ENCODE peak calls at places on chromosomes 6 and 20, in eight cellular contexts. P is CD4-positive, alpha-beta memory T cell; C is neural progenitor cell; L is cardiac muscle cell; A is psoas muscle; E is heart right ventricle; Y is lower lobe of right lung; M is SJSA1. V is an unnamed sample.

GRCh38 chr6:46876126-46876525 is 45.6 kb downstream of the ADGRF5 start:
- DNase-seq in P (no peak), E (peak; percentile 37), M (peak; percentile 51), A (no peak), Y (peak; percentile 47), L (no peak), C (peak; percentile 52), V (peak; percentile 32)

GRCh38 chr6:164967102-164967501 is 342.3 kb downstream of the C6orf118 start:
- DNase-seq in Y (no peak), E (no peak), A (no peak), P (no peak), L (no peak), C (peak; percentile 7), M (no peak), V (no peak)

GRCh38 chr20:4869290-4870193 is 131.8 kb downstream of the SLC23A2 start:
- DNase-seq in A (no peak), L (no peak), M (no peak), Y (no peak), E (no peak), C (no peak), P (peak; percentile 59), V (no peak)

GRCh38 chr6:24925661-24926060 is 10.1 kb downstream of the RIPOR2 start:
- DNase-seq in E (no peak), C (no peak), Y (no peak), L (no peak), A (no peak), M (no peak), P (no peak), V (no peak)

GRCh38 chr6:6806793-6807518 is 218.4 kb downstream of the LY86 start:
- DNase-seq in C (no peak), P (no peak), A (no peak), E (peak; percentile 62), Y (peak; percentile 84), M (no peak), L (no peak), V (peak; percentile 82)

GRCh38 chr6:139753198-139753861 is 378.9 kb upstream of the CITED2 start:
- DNase-seq in M (no peak), C (no peak), P (no peak), Y (no peak), A (no peak), E (no peak), L (no peak), V (no peak)

GRCh38 chr20:46627251-46627650 is 24.0 kb downstream of the SLC13A3 start:
- DNase-seq in Y (no peak), A (no peak), P (no peak), L (no peak), E (no peak), M (no peak), C (no peak), V (no peak)

GRCh38 chr6:28336284-28337024 is 506 bp upstream of the ZSCAN31 start:
- DNase-seq in Y (no peak), C (peak; percentile 43), E (peak; percentile 62), P (peak; percentile 26), L (peak; percentile 55), M (peak; percentile 73), A (no peak), V (no peak)

GRCh38 chr6:36677753-36678487 is 594 bp upstream of the CDKN1A start:
- DNase-seq in E (no peak), A (no peak), L (no peak), P (peak; percentile 18), M (no peak), C (no peak), Y (no peak), V (no peak)

GRCh38 chr6:17656092-17656491 is 50.6 kb downstream of the NUP153 start:
- DNase-seq in A (no peak), P (no peak), Y (no peak), M (no peak), E (no peak), C (no peak), L (peak; percentile 17), V (no peak)

GRCh38 chr6:168201383-168201782 is 118.2 kb downstream of the DACT2 start:
- DNase-seq in C (peak; percentile 72), A (no peak), Y (no peak), E (no peak), M (no peak), P (no peak), L (no peak), V (peak; percentile 29)

GRCh38 chr6:42249279-42249678 is 31.6 kb upstream of the MRPS10 start:
- DNase-seq in E (peak; percentile 52), A (no peak), L (no peak), M (no peak), P (no peak), C (no peak), Y (no peak), V (no peak)

GRCh38 chr6:136341367-136341766 is 51.7 kb upstream of the BCLAF1 start:
- DNase-seq in P (no peak), A (no peak), L (no peak), C (no peak), M (no peak), E (no peak), Y (no peak), V (no peak)

GRCh38 chr6:97120511-97120910 is 162.5 kb downstream of the MMS22L start:
- DNase-seq in C (no peak), Y (no peak), A (no peak), L (no peak), P (no peak), E (no peak), M (no peak), V (no peak)

GRCh38 chr6:124393536-124393935 is 568.7 kb upstream of the RNF217 start:
- DNase-seq in M (no peak), C (no peak), P (no peak), Y (no peak), L (no peak), E (no peak), A (no peak), V (no peak)

GRCh38 chr6:42428326-42429041 is 23.2 kb downstream of the TRERF1 start:
- DNase-seq in P (peak; percentile 61), C (peak; percentile 27), M (no peak), A (peak; percentile 60), L (no peak), E (peak; percentile 55), Y (no peak), V (peak; percentile 81)

GRCh38 chr20:49570828-49571552 is 3.1 kb upstream of the PTGIS start:
- DNase-seq in L (no peak), A (no peak), P (no peak), M (no peak), Y (no peak), C (no peak), E (no peak), V (no peak)

GRCh38 chr20:61400499-61400898 is 148.4 kb downstream of the CDH4 start:
- DNase-seq in P (no peak), M (no peak), L (no peak), Y (no peak), A (no peak), E (no peak), C (no peak), V (no peak)

GRCh38 chr20:20712004-20712473 is 405 bp downstream of the RALGAPA2 start:
- DNase-seq in P (no peak), E (peak; percentile 29), M (no peak), L (peak; percentile 43), Y (no peak), C (peak; percentile 50), A (no peak), V (no peak)

GRCh38 chr6:165805067-165805525 is 142.1 kb upstream of the PDE10A start:
- DNase-seq in A (no peak), M (no peak), Y (no peak), P (no peak), C (peak; percentile 25), E (no peak), L (no peak), V (no peak)

GRCh38 chr20:24768226-24768625 is 180.8 kb upstream of the CST7 start:
- DNase-seq in C (no peak), L (peak; percentile 59), Y (no peak), M (peak; percentile 48), P (no peak), E (no peak), A (no peak), V (no peak)

GRCh38 chr6:36244641-36245280 is 25.1 kb upstream of the PNPLA1 start:
- DNase-seq in Y (no peak), L (no peak), M (no peak), P (no peak), E (no peak), C (peak; percentile 53), A (no peak), V (no peak)

GRCh38 chr6:6218246-6219085 is 102.0 kb downstream of the F13A1 start:
- DNase-seq in L (no peak), M (no peak), A (peak; percentile 39), P (no peak), E (no peak), Y (no peak), C (no peak), V (peak; percentile 39)

GRCh38 chr20:16864069-16864468 is 115.9 kb downstream of the OTOR start:
- DNase-seq in Y (no peak), M (peak; percentile 48), C (no peak), L (no peak), P (no peak), A (no peak), E (no peak), V (no peak)

GRCh38 chr20:50635676-50636600 is 55.4 kb downstream of the RIPOR3 start:
- DNase-seq in P (peak; percentile 36), C (peak; percentile 75), Y (peak; percentile 74), L (peak; percentile 88), A (peak; percentile 88), M (peak; percentile 89), E (peak; percentile 74), V (peak; percentile 69)
- H3K4me3 ChIP-seq in P (no peak overlapping the region), C (no peak overlapping the region), Y (peak overlapping the region; percentile 32), L (no peak overlapping the region), A (peak overlapping the region; percentile 49), M (peak overlapping the region; percentile 4), E (peak overlapping the region; percentile 14), V (no peak overlapping the region)

GRCh38 chr20:23366384-23366783 is 4.4 kb downstream of the GZF1 start:
- DNase-seq in E (no peak), C (no peak), Y (no peak), M (no peak), P (no peak), L (no peak), A (no peak), V (no peak)
- H3K4me1 ChIP-seq in E (peaks cover 39% of the 10 kb centered on the region), C (peaks cover 11% of the 10 kb centered on the region), Y (peaks cover 55% of the 10 kb centered on the region), M (peaks cover 36% of the 10 kb centered on the region), P (peaks cover 32% of the 10 kb centered on the region), L (peaks cover 28% of the 10 kb centered on the region), A (peaks cover 58% of the 10 kb centered on the region), V (peaks cover 2% of the 10 kb centered on the region)

GRCh38 chr20:10436053-10436699 is 1.1 kb downstream of the SLX4IP start:
- DNase-seq in L (no peak), Y (no peak), E (no peak), C (no peak), M (no peak), A (no peak), P (no peak), V (no peak)
- H3K27ac ChIP-seq in L (no peak overlapping the region), Y (no peak overlapping the region), E (no peak overlapping the region), C (no peak overlapping the region), M (no peak overlapping the region), A (no peak overlapping the region), P (no peak overlapping the region), V (no peak overlapping the region)

DNA sequence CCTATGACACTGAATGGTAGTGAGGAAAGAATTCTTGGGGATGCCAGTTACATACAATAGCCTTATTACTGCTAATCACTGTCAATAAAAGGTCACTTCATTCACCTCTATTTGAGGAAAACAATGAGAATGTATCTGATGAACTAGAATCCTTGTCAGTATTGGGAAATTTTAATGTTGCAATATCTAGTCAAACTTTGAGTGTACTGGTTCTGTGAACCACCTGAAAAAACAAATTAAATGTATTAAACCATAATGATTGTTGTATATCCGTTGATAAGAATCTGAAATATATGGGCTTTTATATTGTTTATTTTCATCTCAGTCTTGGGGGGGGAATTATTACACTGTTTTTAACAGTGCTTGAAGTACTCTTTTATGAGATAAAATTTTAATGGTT is 10.6 kb downstream of the TAF11 start:
- DNase-seq in C (no peak), Y (no peak), E (no peak), A (no peak), P (no peak), M (no peak), L (no peak), V (no peak)
- H3K4me3 ChIP-seq in C (no peak overlapping the region), Y (no peak overlapping the region), E (no peak overlapping the region), A (no peak overlapping the region), P (no peak overlapping the region), M (no peak overlapping the region), L (no peak overlapping the region), V (no peak overlapping the region)